ENCODE peak calls at places on chromosomes 4 and X, in seven cellular contexts. O, Y, V, K, C, R and W are unnamed samples.

GRCh38 chr4:155039162-155039561 is 169.3 kb upstream of the NPY2R start:
- DNase-seq in R (no peak), C (no peak), Y (no peak), V (no peak), K (no peak), O (no peak), W (no peak)

GRCh38 chr4:163679189-163679588 is 184.7 kb downstream of the TMA16 start:
- DNase-seq in O (no peak), K (no peak), V (peak; percentile 30), C (no peak), Y (peak; percentile 11), R (peak; percentile 5), W (no peak)

GRCh38 chrX:129726307-129727111 is 12.3 kb upstream of the XPNPEP2 start:
- DNase-seq in V (peak; percentile 42), O (peak; percentile 70), Y (no peak), K (peak; percentile 33), R (peak; percentile 51), C (peak; percentile 25), W (peak; percentile 60)

GRCh38 chrX:132853040-132853439 is 105.4 kb downstream of the HS6ST2 start:
- DNase-seq in C (no peak), V (peak; percentile 39), K (peak; percentile 44), Y (no peak), R (no peak), O (no peak), W (peak; percentile 54)

GRCh38 chr4:61044837-61045236 is 155.3 kb upstream of the ADGRL3 start:
- DNase-seq in C (no peak), V (no peak), K (no peak), Y (no peak), O (no peak), R (no peak), W (no peak)

GRCh38 chr4:1578301-1578781 is 105.8 kb downstream of the FAM53A start:
- DNase-seq in O (no peak), C (no peak), Y (no peak), V (no peak), R (no peak), K (no peak), W (no peak)

GRCh38 chr4:25172964-25173917 is 13.0 kb upstream of the SEPSECS start:
- DNase-seq in Y (peak; percentile 7), O (peak; percentile 37), R (no peak), C (no peak), K (peak; percentile 96), V (peak; percentile 71), W (no peak)

GRCh38 chr4:166301266-166301665 is 428.2 kb downstream of the TLL1 start:
- DNase-seq in K (no peak), R (no peak), Y (no peak), C (no peak), V (no peak), O (no peak), W (peak; percentile 47)

GRCh38 chr4:104964387-104965175 is 182.1 kb upstream of the TET2 start:
- DNase-seq in R (no peak), C (no peak), Y (no peak), O (no peak), K (no peak), V (no peak), W (no peak)

GRCh38 chr4:92657695-92658094 is 353.9 kb downstream of the GRID2 start:
- DNase-seq in Y (no peak), V (no peak), R (no peak), O (no peak), K (no peak), C (no peak), W (no peak)